ENCODE peak calls at places on chromosomes 7 and 10, in ten cellular contexts. R is AG04450, F is transverse colon, S is H1, L is HFF-Myc, D is fibroblast of lung, T is GM06990, K is uterus, P is breast epithelium, W is astrocyte of the spinal cord. U is an unnamed sample.

GRCh38 chr10:68271104-68271882 is 39.4 kb upstream of the ATOH7 start:
- DNase-seq in R (no peak), F (no peak), S (no peak), L (no peak), D (no peak), T (no peak), K (no peak), P (no peak), W (peak), U (no peak)

GRCh38 chr10:97731346-97732051 is 5.4 kb upstream of the ZFYVE27 start:
- DNase-seq in R (peak), F (peak), S (no peak), L (peak), D (peak), T (no peak), K (peak), P (peak), W (peak), U (peak)

GRCh38 chr10:69499726-69500689 is 48.7 kb downstream of the TSPAN15 start:
- DNase-seq in R (no peak), F (no peak), S (no peak), L (no peak), D (no peak), T (no peak), K (no peak), P (no peak), W (no peak), U (no peak)

GRCh38 chr7:111159426-111159825 is 68.5 kb downstream of the LRRN3 start:
- DNase-seq in R (no peak), F (no peak), S (no peak), L (no peak), D (peak), T (no peak), K (no peak), P (no peak), W (peak), U (no peak)

GRCh38 chr10:8193546-8193945 is 139.1 kb downstream of the GATA3 start:
- DNase-seq in R (no peak), F (no peak), S (peak), L (no peak), D (no peak), T (no peak), K (no peak), P (no peak), W (no peak), U (no peak)

GRCh38 chr7:121404348-121404747 is 8.2 kb upstream of the FAM3C start:
- DNase-seq in R (no peak), F (no peak), S (no peak), L (no peak), D (no peak), T (no peak), K (no peak), P (no peak), W (no peak), U (no peak)

GRCh38 chr10:43878386-43878785 is 229.7 kb upstream of the ZNF32 start:
- DNase-seq in R (no peak), F (no peak), S (no peak), L (no peak), D (no peak), T (no peak), K (no peak), P (no peak), W (no peak), U (no peak)

GRCh38 chr10:43322321-43322720 is 49.1 kb upstream of the FXYD4 start:
- DNase-seq in R (no peak), F (peak), S (no peak), L (no peak), D (no peak), T (no peak), K (no peak), P (no peak), W (no peak), U (peak)

GRCh38 chr7:22094413-22095304 is 149.0 kb upstream of the CDCA7L start:
- DNase-seq in R (peak), F (no peak), S (no peak), L (peak), D (no peak), T (no peak), K (no peak), P (no peak), W (no peak), U (no peak)

GRCh38 chr7:121429803-121430202 is 33.7 kb upstream of the FAM3C start:
- DNase-seq in R (no peak), F (no peak), S (no peak), L (no peak), D (no peak), T (no peak), K (no peak), P (no peak), W (no peak), U (no peak)

GRCh38 chr7:27184342-27185012 is 555 bp downstream of the HOXA11 start:
- DNase-seq in R (no peak), F (peak), S (no peak), L (no peak), D (no peak), T (no peak), K (peak), P (peak), W (no peak), U (peak)

GRCh38 chr10:10730644-10731043 is 287.0 kb upstream of the CELF2 start:
- DNase-seq in R (no peak), F (no peak), S (no peak), L (no peak), D (no peak), T (no peak), K (no peak), P (no peak), W (no peak), U (no peak)

GRCh38 chr10:87541114-87541513 is 36.4 kb downstream of the MINPP1 start:
- DNase-seq in R (no peak), F (no peak), S (no peak), L (no peak), D (peak), T (no peak), K (no peak), P (no peak), W (peak), U (no peak)

GRCh38 chr7:21425290-21425689 is 2.6 kb upstream of the SP4 start:
- DNase-seq in R (no peak), F (no peak), S (no peak), L (no peak), D (no peak), T (no peak), K (no peak), P (no peak), W (no peak), U (no peak)

GRCh38 chr7:114923403-114923713 is 1.5 kb downstream of the MDFIC start:
- DNase-seq in R (no peak), F (no peak), S (no peak), L (no peak), D (no peak), T (no peak), K (no peak), P (no peak), W (no peak), U (no peak)

GRCh38 chr7:29859089-29859488 is 52.8 kb downstream of the WIPF3 start:
- DNase-seq in R (no peak), F (no peak), S (no peak), L (no peak), D (no peak), T (no peak), K (no peak), P (no peak), W (no peak), U (no peak)

GRCh38 chr7:90425376-90425775 is 22.1 kb downstream of the CLDN12 start:
- DNase-seq in R (no peak), F (no peak), S (no peak), L (no peak), D (no peak), T (no peak), K (no peak), P (no peak), W (no peak), U (no peak)

GRCh38 chr10:30840386-30841074 is 191.1 kb downstream of the ZNF438 start:
- DNase-seq in R (no peak), F (no peak), S (no peak), L (no peak), D (peak), T (no peak), K (peak), P (no peak), W (peak), U (no peak)

GRCh38 chr7:117894037-117894436 is 20.8 kb upstream of the CTTNBP2 start:
- DNase-seq in R (no peak), F (no peak), S (no peak), L (no peak), D (no peak), T (no peak), K (no peak), P (no peak), W (no peak), U (no peak)

GRCh38 chr10:73439055-73439454 is 5.7 kb upstream of the MSS51 start:
- DNase-seq in R (peak), F (no peak), S (no peak), L (no peak), D (peak), T (no peak), K (no peak), P (no peak), W (no peak), U (no peak)

GRCh38 chr10:101749511-101750016 is 26.4 kb downstream of the FGF8 start:
- DNase-seq in R (no peak), F (no peak), S (no peak), L (no peak), D (no peak), T (no peak), K (no peak), P (no peak), W (no peak), U (no peak)

GRCh38 chr10:7567896-7568295 is 98.9 kb downstream of the ITIH5 start:
- DNase-seq in R (no peak), F (no peak), S (no peak), L (no peak), D (no peak), T (no peak), K (no peak), P (no peak), W (no peak), U (no peak)

GRCh38 chr7:73725703-73726466 is 6.4 kb upstream of the STX1A start:
- DNase-seq in R (no peak), F (peak), S (no peak), L (peak), D (peak), T (peak), K (peak), P (peak), W (peak), U (peak)

GRCh38 chr10:71980181-71981023 is 16.2 kb downstream of the CHST3 start:
- DNase-seq in R (no peak), F (no peak), S (no peak), L (no peak), D (no peak), T (no peak), K (peak), P (peak), W (no peak), U (no peak)

GRCh38 chr10:65346466-65346865 is 1579.4 kb upstream of the LRRTM3 start:
- DNase-seq in R (no peak), F (no peak), S (no peak), L (no peak), D (no peak), T (no peak), K (no peak), P (no peak), W (no peak), U (no peak)

GRCh38 chr7:77209479-77210139 is 10.0 kb upstream of the FGL2 start:
- DNase-seq in R (no peak), F (no peak), S (no peak), L (no peak), D (no peak), T (no peak), K (no peak), P (no peak), W (no peak), U (no peak)

GRCh38 chr10:61503051-61503450 is 49.9 kb upstream of the TMEM26 start:
- DNase-seq in R (no peak), F (no peak), S (no peak), L (no peak), D (no peak), T (no peak), K (no peak), P (no peak), W (no peak), U (no peak)

GRCh38 chr7:55641273-55641691 is 69.0 kb upstream of the VOPP1 start:
- DNase-seq in R (peak), F (peak), S (peak), L (peak), D (peak), T (peak), K (peak), P (no peak), W (peak), U (no peak)

GRCh38 chr10:35876248-35876647 is 234.2 kb upstream of the FZD8 start:
- DNase-seq in R (no peak), F (no peak), S (no peak), L (no peak), D (peak), T (no peak), K (no peak), P (no peak), W (no peak), U (no peak)

GRCh38 chr10:18332048-18332447 is 191.8 kb downstream of the CACNB2 start:
- DNase-seq in R (no peak), F (no peak), S (no peak), L (no peak), D (peak), T (no peak), K (no peak), P (no peak), W (no peak), U (no peak)

GRCh38 chr7:22156205-22156604 is 200.7 kb downstream of the RAPGEF5 start:
- DNase-seq in R (peak), F (no peak), S (no peak), L (no peak), D (peak), T (no peak), K (no peak), P (no peak), W (peak), U (no peak)

GRCh38 chr7:34900891-34901493 is 136.3 kb downstream of the DPY19L1 start:
- DNase-seq in R (no peak), F (no peak), S (no peak), L (no peak), D (no peak), T (no peak), K (no peak), P (no peak), W (no peak), U (no peak)

GRCh38 chr10:102614888-102615287 is 29.4 kb upstream of the TRIM8 start:
- DNase-seq in R (no peak), F (no peak), S (no peak), L (no peak), D (no peak), T (no peak), K (no peak), P (no peak), W (no peak), U (no peak)

GRCh38 chr10:58335306-58336005 is 650 bp downstream of the UBE2D1 start:
- DNase-seq in R (no peak), F (peak), S (no peak), L (no peak), D (no peak), T (peak), K (peak), P (no peak), W (peak), U (peak)

GRCh38 chr7:42236266-42237161 is 495 bp downstream of the GLI3 start:
- DNase-seq in R (no peak), F (peak), S (no peak), L (no peak), D (peak), T (peak), K (peak), P (no peak), W (peak), U (peak)

GRCh38 chr7:42237162-42237821 is at the start of gene GLI3:
- DNase-seq in R (peak), F (peak), S (no peak), L (peak), D (peak), T (peak), K (peak), P (peak), W (peak), U (peak)

GRCh38 chr7:42234736-42235135 is 2.3 kb downstream of the GLI3 start:
- DNase-seq in R (no peak), F (no peak), S (no peak), L (no peak), D (no peak), T (no peak), K (no peak), P (no peak), W (no peak), U (no peak)

GRCh38 chr7:42233939-42234338 is 3.1 kb downstream of the GLI3 start:
- DNase-seq in R (no peak), F (no peak), S (no peak), L (no peak), D (no peak), T (no peak), K (no peak), P (no peak), W (peak), U (no peak)

GRCh38 chr7:42235734-42236133 is 1.3 kb downstream of the GLI3 start:
- DNase-seq in R (no peak), F (peak), S (no peak), L (no peak), D (peak), T (no peak), K (no peak), P (no peak), W (peak), U (no peak)
- H3K4me3 ChIP-seq in R (peak), F (peak), S (peak), L (peak), D (peak), T (peak), K (peak), P (peak), W (peak), U (peak)

DNA sequence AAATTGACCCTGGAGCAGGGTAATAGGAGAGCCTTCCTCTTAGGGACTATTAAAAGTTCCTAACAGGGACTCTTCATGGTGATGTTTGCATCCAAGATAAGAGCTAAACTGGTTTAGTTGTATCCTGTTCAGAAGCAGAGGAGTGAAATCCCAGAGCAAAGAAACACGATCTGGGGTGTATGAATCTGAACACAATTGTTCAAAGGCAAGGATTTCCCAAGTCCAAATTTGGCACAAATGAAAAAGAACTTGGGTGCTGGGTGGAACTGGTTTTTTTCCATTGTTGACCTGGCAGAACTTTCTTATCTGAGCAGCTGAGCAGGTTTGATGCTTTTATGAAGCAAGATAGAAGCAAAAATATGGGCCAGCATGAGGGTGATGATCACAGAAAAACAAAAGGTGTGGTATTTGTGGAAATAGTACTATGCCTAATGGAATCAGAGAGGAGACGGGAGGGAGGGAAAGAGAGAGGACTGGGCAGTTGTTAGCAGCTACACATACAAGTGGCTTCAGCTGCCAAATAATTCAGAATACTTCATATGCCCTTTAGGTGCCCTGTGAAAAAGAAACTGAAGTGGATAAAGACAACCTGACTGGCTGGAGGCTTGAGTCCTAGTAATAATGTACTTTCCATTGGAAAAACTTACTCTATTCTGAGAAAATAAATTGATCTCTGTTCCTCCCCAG is 6.1 kb downstream of the AGFG2 start:
- DNase-seq in R (no peak), F (no peak), S (no peak), L (no peak), D (peak), T (no peak), K (no peak), P (no peak), W (no peak), U (peak)
- H3K4me3 ChIP-seq in R (no peak), F (no peak), S (no peak), L (no peak), D (no peak), T (peak), K (no peak), P (no peak), W (no peak), U (no peak)

GRCh38 chr7:150338166-150338829 is 3.1 kb downstream of the RARRES2 start:
- DNase-seq in R (no peak), F (no peak), S (no peak), L (no peak), D (no peak), T (no peak), K (no peak), P (no peak), W (no peak), U (no peak)

GRCh38 chr7:150340024-150340749 is 1.2 kb downstream of the RARRES2 start:
- DNase-seq in R (peak), F (peak), S (no peak), L (no peak), D (peak), T (no peak), K (peak), P (no peak), W (peak), U (no peak)

GRCh38 chr7:150337659-150338081 is 3.8 kb downstream of the RARRES2 start:
- DNase-seq in R (no peak), F (peak), S (no peak), L (no peak), D (no peak), T (no peak), K (no peak), P (no peak), W (no peak), U (no peak)

GRCh38 chr7:150340875-150341262 is 560 bp downstream of the RARRES2 start:
- DNase-seq in R (no peak), F (no peak), S (no peak), L (no peak), D (no peak), T (no peak), K (peak), P (no peak), W (no peak), U (peak)

DNA sequence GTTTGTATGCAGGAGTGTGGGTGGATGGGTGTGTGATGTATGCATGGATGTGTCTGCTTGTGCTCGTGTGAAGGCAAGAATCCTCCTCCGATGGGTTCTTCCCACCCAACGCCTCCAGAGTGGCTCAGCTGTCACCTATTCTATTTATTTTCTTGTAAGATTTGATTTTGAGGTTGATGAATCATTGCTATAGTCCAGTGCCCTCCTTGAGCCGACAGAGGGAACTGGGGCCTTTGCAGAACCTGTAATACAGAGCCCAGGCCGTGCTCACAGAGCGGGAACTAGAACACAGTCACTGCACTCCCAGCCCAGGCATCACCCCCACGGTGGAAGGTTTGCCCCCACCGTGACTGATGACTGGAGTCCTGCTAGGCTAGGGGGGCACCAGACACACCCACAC is 2.1 kb downstream of the RARRES2 start:
- DNase-seq in R (no peak), F (no peak), S (no peak), L (no peak), D (no peak), T (no peak), K (no peak), P (no peak), W (no peak), U (no peak)
- H3K4me3 ChIP-seq in R (no peak), F (no peak), S (no peak), L (peak), D (no peak), T (no peak), K (peak), P (peak), W (no peak), U (peak)

DNA sequence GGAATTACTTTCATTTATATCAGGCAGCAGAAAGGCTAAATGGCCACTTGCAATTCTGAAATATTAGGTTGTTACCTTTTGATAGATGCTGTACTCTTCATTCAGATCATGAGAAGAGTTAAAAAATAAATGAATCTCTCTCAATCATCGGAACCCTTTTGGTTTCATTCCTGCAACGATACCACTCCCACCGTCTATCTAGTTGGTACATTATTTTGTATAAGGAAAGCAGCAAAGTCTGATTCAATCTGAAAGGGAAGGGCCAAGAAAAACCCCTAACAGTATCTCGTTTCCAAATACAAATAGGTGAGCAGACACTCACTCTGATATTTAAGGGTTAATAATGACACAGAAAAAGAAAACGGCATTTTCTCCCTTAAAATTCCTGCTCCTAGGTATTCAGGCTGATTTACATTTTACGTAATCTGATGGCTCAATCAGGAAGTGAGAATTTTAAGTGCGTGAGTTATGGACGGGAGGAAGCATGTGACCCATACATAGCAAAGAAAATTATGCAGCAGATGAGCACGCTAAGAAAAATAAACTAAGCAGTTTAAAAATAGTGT is 209.4 kb upstream of the KLF14 start:
- DNase-seq in R (peak), F (no peak), S (no peak), L (no peak), D (peak), T (no peak), K (no peak), P (no peak), W (peak), U (no peak)
- H3K4me3 ChIP-seq in R (peak), F (peak), S (no peak), L (no peak), D (peak), T (peak), K (peak), P (peak), W (peak), U (peak)

GRCh38 chr10:6401066-6401465 is 179.0 kb downstream of the PRKCQ start:
- DNase-seq in R (no peak), F (no peak), S (no peak), L (no peak), D (no peak), T (no peak), K (no peak), P (no peak), W (no peak), U (no peak)
- H3K4me3 ChIP-seq in R (no peak), F (no peak), S (no peak), L (no peak), D (no peak), T (no peak), K (no peak), P (no peak), W (no peak), U (no peak)

U was measured in upper lobe of left lung.